ENCODE peak calls at places on chromosomes 1 and 21, in five cellular contexts. One of them, this sample, is unnamed.
A peak's percentile ranks its signal among the peaks of the same experiment; 100 is the strongest.

GRCh38 chr1:20578062-20578461 is 10.8 kb upstream of the CDA start:
- DNase-seq in A549: no peak
- DNase-seq in K562: no peak
- DNase-seq in GM12878: no peak
- DNase-seq in H1: no peak
- DNase-seq in this sample: no peak

GRCh38 chr1:166490437-166490784 is 323.6 kb upstream of the FAM78B start:
- DNase-seq in A549: no peak
- DNase-seq in K562: no peak
- DNase-seq in GM12878: no peak
- DNase-seq in H1: no peak
- DNase-seq in this sample: no peak

GRCh38 chr21:21734088-21734487 is 735.9 kb downstream of the NCAM2 start:
- DNase-seq in A549: no peak
- DNase-seq in K562: no peak
- DNase-seq in GM12878: no peak
- DNase-seq in H1: no peak
- DNase-seq in this sample: no peak

GRCh38 chr1:158248122-158248521 is 6.1 kb upstream of the CD1A start:
- DNase-seq in A549: no peak
- DNase-seq in K562: no peak
- DNase-seq in GM12878: peak; percentile 13
- DNase-seq in H1: no peak
- DNase-seq in this sample: no peak

GRCh38 chr1:219927956-219928790 is at the start of gene SLC30A10:
- DNase-seq in A549: peak; percentile 18
- DNase-seq in K562: peak; percentile 88
- DNase-seq in GM12878: no peak
- DNase-seq in H1: peak; percentile 67
- DNase-seq in this sample: peak; percentile 4

GRCh38 chr1:7610106-7610731 is 160.9 kb upstream of the VAMP3 start:
- DNase-seq in A549: no peak
- DNase-seq in K562: no peak
- DNase-seq in GM12878: no peak
- DNase-seq in H1: no peak
- DNase-seq in this sample: no peak

GRCh38 chr1:231162300-231162969 is 577 bp downstream of the TRIM67 start:
- DNase-seq in A549: peak; percentile 46
- DNase-seq in K562: peak; percentile 70
- DNase-seq in GM12878: no peak
- DNase-seq in H1: peak; percentile 84
- DNase-seq in this sample: peak; percentile 5

GRCh38 chr1:156079762-156080597 is 2.3 kb downstream of the MEX3A start:
- DNase-seq in A549: no peak
- DNase-seq in K562: no peak
- DNase-seq in GM12878: no peak
- DNase-seq in H1: peak; percentile 63
- DNase-seq in this sample: no peak

GRCh38 chr1:54407957-54408700 is 1.9 kb upstream of the SSBP3 start:
- DNase-seq in A549: peak; percentile 74
- DNase-seq in K562: peak; percentile 89
- DNase-seq in GM12878: no peak
- DNase-seq in H1: no peak
- DNase-seq in this sample: no peak

GRCh38 chr21:31872452-31873274 is at the start of gene HUNK:
- DNase-seq in A549: peak; percentile 28
- DNase-seq in K562: no peak
- DNase-seq in GM12878: no peak
- DNase-seq in H1: no peak
- DNase-seq in this sample: peak; percentile 29

GRCh38 chr1:171801395-171801990 is 20.0 kb downstream of the METTL13 start:
- DNase-seq in A549: peak; percentile 50
- DNase-seq in K562: peak; percentile 62
- DNase-seq in GM12878: no peak
- DNase-seq in H1: no peak
- DNase-seq in this sample: peak; percentile 37

GRCh38 chr1:228964178-228964819 is 229.0 kb downstream of the RHOU start:
- DNase-seq in A549: peak; percentile 42
- DNase-seq in K562: no peak
- DNase-seq in GM12878: no peak
- DNase-seq in H1: no peak
- DNase-seq in this sample: peak; percentile 88

GRCh38 chr1:107664882-107665871 is 299.8 kb downstream of the VAV3 start:
- DNase-seq in A549: no peak
- DNase-seq in K562: no peak
- DNase-seq in GM12878: no peak
- DNase-seq in H1: no peak
- DNase-seq in this sample: no peak

GRCh38 chr1:39050001-39050400 is 23.9 kb downstream of the NDUFS5 start:
- DNase-seq in A549: no peak
- DNase-seq in K562: no peak
- DNase-seq in GM12878: no peak
- DNase-seq in H1: no peak
- DNase-seq in this sample: no peak

GRCh38 chr1:221841291-221841982 is 99.5 kb upstream of the DUSP10 start:
- DNase-seq in A549: no peak
- DNase-seq in K562: no peak
- DNase-seq in GM12878: no peak
- DNase-seq in H1: no peak
- DNase-seq in this sample: no peak

GRCh38 chr1:84352298-84353106 is 45.8 kb upstream of the DNASE2B start:
- DNase-seq in A549: no peak
- DNase-seq in K562: no peak
- DNase-seq in GM12878: no peak
- DNase-seq in H1: no peak
- DNase-seq in this sample: no peak

GRCh38 chr1:40825430-40825778 is 36.8 kb downstream of the CITED4 start:
- DNase-seq in A549: no peak
- DNase-seq in K562: no peak
- DNase-seq in GM12878: no peak
- DNase-seq in H1: no peak
- DNase-seq in this sample: no peak

GRCh38 chr1:201660931-201661822 is 122.2 kb downstream of the NAV1 start:
- DNase-seq in A549: no peak
- DNase-seq in K562: no peak
- DNase-seq in GM12878: no peak
- DNase-seq in H1: no peak
- DNase-seq in this sample: no peak

GRCh38 chr1:221837886-221838285 is 96.0 kb upstream of the DUSP10 start:
- DNase-seq in A549: no peak
- DNase-seq in K562: no peak
- DNase-seq in GM12878: peak; percentile 59
- DNase-seq in H1: no peak
- DNase-seq in this sample: no peak

GRCh38 chr1:15260418-15261154 is 13.6 kb downstream of the FHAD1 start:
- DNase-seq in A549: no peak
- DNase-seq in K562: peak; percentile 75
- DNase-seq in GM12878: no peak
- DNase-seq in H1: peak; percentile 24
- DNase-seq in this sample: peak; percentile 89

GRCh38 chr1:119687391-119688079 is 24.2 kb upstream of the PHGDH start:
- DNase-seq in A549: no peak
- DNase-seq in K562: no peak
- DNase-seq in GM12878: no peak
- DNase-seq in H1: no peak
- DNase-seq in this sample: no peak

GRCh38 chr1:92029241-92029922 is 403 bp upstream of the EPHX4 start:
- DNase-seq in A549: peak; percentile 1
- DNase-seq in K562: no peak
- DNase-seq in GM12878: no peak
- DNase-seq in H1: no peak
- DNase-seq in this sample: no peak

GRCh38 chr21:44653656-44654575 is 543 bp downstream of the KRTAP12-4 start:
- DNase-seq in A549: no peak
- DNase-seq in K562: no peak
- DNase-seq in GM12878: no peak
- DNase-seq in H1: no peak
- DNase-seq in this sample: no peak
- TF ChIP-seq HDAC2 in A549: no peak
- TF ChIP-seq HDAC2 in K562: no peak
- TF ChIP-seq HDAC2 in GM12878: no peak
- TF ChIP-seq HDAC2 in H1: no peak
- TF ChIP-seq HDAC2 in this sample: no peak

DNA sequence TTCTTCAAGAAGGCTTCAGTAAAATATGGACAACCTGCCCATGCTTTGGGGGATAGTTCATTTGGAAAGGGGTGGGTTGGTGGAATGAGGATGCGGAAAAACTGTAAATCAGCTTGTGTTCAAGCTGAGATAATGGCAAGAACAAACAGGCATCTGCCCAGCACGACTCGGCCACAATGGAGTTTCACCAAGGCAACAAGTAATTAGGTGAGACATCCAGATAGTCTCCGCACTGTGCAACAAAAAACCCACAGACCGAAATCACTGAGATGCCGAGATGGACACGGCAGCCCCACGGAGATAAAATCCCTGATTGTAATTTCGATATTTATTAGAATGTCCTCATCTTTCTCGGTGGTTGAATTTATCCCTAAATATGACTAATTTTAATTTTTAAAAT is 455.2 kb downstream of the AJAP1 start:
- DNase-seq in A549: no peak
- DNase-seq in K562: no peak
- DNase-seq in GM12878: no peak
- DNase-seq in H1: no peak
- DNase-seq in this sample: no peak
- TF ChIP-seq HDAC2 in A549: no peak
- TF ChIP-seq HDAC2 in K562: no peak
- TF ChIP-seq HDAC2 in GM12878: no peak
- TF ChIP-seq HDAC2 in H1: no peak
- TF ChIP-seq HDAC2 in this sample: no peak

DNA sequence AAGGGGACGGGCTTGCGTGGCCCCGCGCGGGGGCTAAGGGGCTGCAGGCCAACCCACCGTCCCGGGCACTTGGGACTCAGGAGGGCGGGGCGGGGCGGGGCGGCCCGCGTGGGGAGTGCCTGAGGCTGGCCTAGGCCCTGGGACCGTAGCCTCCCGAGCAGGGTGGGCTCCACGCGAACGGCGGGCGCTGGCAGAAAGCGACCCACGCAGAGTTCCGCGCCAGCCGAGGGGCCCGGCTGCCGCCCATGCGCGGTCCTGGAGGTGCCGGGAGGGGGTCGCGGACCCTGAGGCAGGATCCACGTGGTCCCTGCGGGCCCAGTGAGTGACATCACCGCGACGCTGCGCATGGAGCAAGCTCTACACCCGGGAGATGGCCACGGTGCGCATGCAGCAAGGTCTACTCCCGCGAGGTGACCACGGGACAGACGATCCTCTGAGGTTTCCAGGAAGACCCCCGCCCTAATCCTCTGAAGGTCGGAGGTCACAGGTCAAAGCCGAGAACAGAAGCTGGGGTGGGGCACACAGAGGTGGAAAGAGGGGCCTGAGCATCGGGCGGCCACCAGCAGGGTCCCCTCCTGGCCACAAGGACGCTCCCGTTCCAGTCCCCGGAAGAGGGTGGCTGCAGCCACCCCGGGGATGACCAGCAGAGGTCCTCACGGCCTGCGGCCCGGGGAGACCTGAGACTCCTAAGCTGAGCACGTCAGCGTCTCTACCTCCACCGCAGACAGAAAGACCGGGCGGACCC is 13.5 kb upstream of the SLC19A1 start:
- DNase-seq in A549: peak; percentile 91
- DNase-seq in K562: peak; percentile 91
- DNase-seq in GM12878: peak; percentile 56
- DNase-seq in H1: peak; percentile 84
- DNase-seq in this sample: peak; percentile 86
- TF ChIP-seq HDAC2 in A549: no peak
- TF ChIP-seq HDAC2 in K562: no peak
- TF ChIP-seq HDAC2 in GM12878: no peak
- TF ChIP-seq HDAC2 in H1: peak; percentile 36
- TF ChIP-seq HDAC2 in this sample: peak; percentile 69

GRCh38 chr21:45618846-45619485 is 24.6 kb upstream of the PCBP3 start:
- DNase-seq in A549: no peak
- DNase-seq in K562: no peak
- DNase-seq in GM12878: no peak
- DNase-seq in H1: no peak
- DNase-seq in this sample: no peak
- TF ChIP-seq HDAC2 in A549: no peak
- TF ChIP-seq HDAC2 in K562: no peak
- TF ChIP-seq HDAC2 in GM12878: no peak
- TF ChIP-seq HDAC2 in H1: no peak
- TF ChIP-seq HDAC2 in this sample: no peak

GRCh38 chr1:235942979-235943575 is 76.4 kb upstream of the LYST start:
- DNase-seq in A549: no peak
- DNase-seq in K562: no peak
- DNase-seq in GM12878: no peak
- DNase-seq in H1: no peak
- DNase-seq in this sample: no peak

GRCh38 chr1:235940282-235940681 is 73.6 kb upstream of the LYST start:
- DNase-seq in A549: no peak
- DNase-seq in K562: no peak
- DNase-seq in GM12878: no peak
- DNase-seq in H1: no peak
- DNase-seq in this sample: no peak

GRCh38 chr1:235942625-235942934 is 75.9 kb upstream of the LYST start:
- DNase-seq in A549: no peak
- DNase-seq in K562: no peak
- DNase-seq in GM12878: no peak
- DNase-seq in H1: no peak
- DNase-seq in this sample: no peak

GRCh38 chr1:235943581-235944114 is 76.9 kb upstream of the LYST start:
- DNase-seq in A549: peak; percentile 14
- DNase-seq in K562: no peak
- DNase-seq in GM12878: no peak
- DNase-seq in H1: no peak
- DNase-seq in this sample: no peak

GRCh38 chr1:235941852-235942624 is 75.3 kb upstream of the LYST start:
- DNase-seq in A549: no peak
- DNase-seq in K562: no peak
- DNase-seq in GM12878: no peak
- DNase-seq in H1: no peak
- DNase-seq in this sample: peak; percentile 56
- TF ChIP-seq HDAC2 in A549: no peak
- TF ChIP-seq HDAC2 in K562: no peak
- TF ChIP-seq HDAC2 in GM12878: no peak
- TF ChIP-seq HDAC2 in H1: no peak
- TF ChIP-seq HDAC2 in this sample: no peak

This sample was measured in HepG2.